ENCODE peak calls at places on chromosomes 1 and 21, in nine cellular contexts. M is GM23338; G is mucosa of descending colon; W is effector memory CD4-positive, alpha-beta T cell; O is CD4-positive, alpha-beta memory T cell; P is K562; J is fibroblast of lung; Z is body of pancreas; V is testis. E is an unnamed sample.

GRCh38 chr1:195709821-195710220 is 898.4 kb downstream of the KCNT2 start:
- DNase-seq in M (no peak), G (no peak), W (no peak), O (no peak), P (no peak), J (no peak), Z (no peak), V (no peak), E (no peak)

GRCh38 chr1:230509281-230509977 is 83.3 kb upstream of the PGBD5 start:
- DNase-seq in M (no peak), G (no peak), W (no peak), O (no peak), P (no peak), J (peak; percentile 97), Z (no peak), V (no peak), E (no peak)

GRCh38 chr1:9909222-9910046 is 635 bp downstream of the CTNNBIP1 start:
- DNase-seq in M (peak; percentile 52), G (peak; percentile 71), W (peak; percentile 9), O (peak; percentile 10), P (peak; percentile 68), J (peak; percentile 36), Z (peak; percentile 34), V (peak; percentile 23), E (peak; percentile 42)

GRCh38 chr1:10555635-10556429 is 81.1 kb downstream of the PEX14 start:
- DNase-seq in M (peak; percentile 62), G (no peak), W (no peak), O (no peak), P (no peak), J (no peak), Z (no peak), V (no peak), E (no peak)

GRCh38 chr1:7430646-7431045 is 340.4 kb upstream of the VAMP3 start:
- DNase-seq in M (no peak), G (no peak), W (no peak), O (no peak), P (no peak), J (no peak), Z (no peak), V (no peak), E (no peak)

GRCh38 chr21:35791541-35792335 is 268.6 kb downstream of the SETD4 start:
- DNase-seq in M (no peak), G (no peak), W (no peak), O (no peak), P (no peak), J (no peak), Z (no peak), V (no peak), E (no peak)

GRCh38 chr21:39319814-39320332 is 6.4 kb upstream of the BRWD1 start:
- DNase-seq in M (no peak), G (no peak), W (no peak), O (no peak), P (peak; percentile 81), J (no peak), Z (no peak), V (no peak), E (no peak)

GRCh38 chr1:95118019-95118499 is 904 bp downstream of the TLCD4 start:
- DNase-seq in M (no peak), G (no peak), W (no peak), O (no peak), P (peak; percentile 50), J (peak; percentile 7), Z (no peak), V (peak; percentile 54), E (no peak)

GRCh38 chr1:192951961-192952460 is 107.1 kb downstream of the UCHL5 start:
- DNase-seq in M (no peak), G (no peak), W (no peak), O (no peak), P (peak; percentile 21), J (peak; percentile 98), Z (no peak), V (no peak), E (peak; percentile 17)

GRCh38 chr1:151942882-151943281 is 33.6 kb upstream of the THEM4 start:
- DNase-seq in M (no peak), G (no peak), W (no peak), O (no peak), P (no peak), J (peak; percentile 63), Z (no peak), V (no peak), E (no peak)

GRCh38 chr1:245858683-245859509 is 648.2 kb downstream of the SMYD3 start:
- DNase-seq in M (no peak), G (no peak), W (no peak), O (no peak), P (no peak), J (peak; percentile 63), Z (no peak), V (no peak), E (no peak)

GRCh38 chr1:174902531-174903099 is 97.1 kb upstream of the CACYBP start:
- DNase-seq in M (no peak), G (no peak), W (no peak), O (no peak), P (no peak), J (peak; percentile 16), Z (peak; percentile 73), V (no peak), E (no peak)

GRCh38 chr1:222788328-222789156 is 26.3 kb upstream of the DISP1 start:
- DNase-seq in M (no peak), G (no peak), W (no peak), O (no peak), P (no peak), J (no peak), Z (no peak), V (no peak), E (no peak)

GRCh38 chr21:36747114-36747814 is 48.3 kb downstream of the SIM2 start:
- DNase-seq in M (peak; percentile 52), G (no peak), W (no peak), O (no peak), P (peak; percentile 31), J (no peak), Z (no peak), V (no peak), E (no peak)

GRCh38 chr1:159828916-159829634 is 2.4 kb downstream of the SLAMF8 start:
- DNase-seq in M (peak; percentile 75), G (peak; percentile 59), W (no peak), O (no peak), P (peak; percentile 30), J (no peak), Z (peak; percentile 48), V (peak; percentile 59), E (peak; percentile 58)

GRCh38 chr1:79714664-79715063 is 708.1 kb upstream of the ADGRL4 start:
- DNase-seq in M (no peak), G (no peak), W (no peak), O (no peak), P (no peak), J (no peak), Z (no peak), V (no peak), E (no peak)

GRCh38 chr1:157287462-157287861 is 149.3 kb upstream of the ETV3 start:
- DNase-seq in M (no peak), G (no peak), W (no peak), O (no peak), P (no peak), J (no peak), Z (no peak), V (no peak), E (no peak)

GRCh38 chr1:46479744-46480350 is 9.8 kb upstream of the DMBX1 start:
- DNase-seq in M (no peak), G (no peak), W (no peak), O (no peak), P (no peak), J (no peak), Z (no peak), V (no peak), E (no peak)

GRCh38 chr1:36223373-36223995 is 759 bp upstream of the THRAP3 start:
- DNase-seq in M (peak; percentile 63), G (no peak), W (peak; percentile 21), O (peak; percentile 73), P (peak; percentile 82), J (peak; percentile 71), Z (no peak), V (peak; percentile 49), E (no peak)

GRCh38 chr1:24321150-24321549 is 2.0 kb downstream of the GRHL3 start:
- DNase-seq in M (no peak), G (no peak), W (no peak), O (no peak), P (no peak), J (no peak), Z (no peak), V (no peak), E (no peak)
- H3K4me1 ChIP-seq in M (peaks cover 32% of the 10 kb centered on the region), G (peaks cover 10% of the 10 kb centered on the region), W (peaks cover 45% of the 10 kb centered on the region), O (peaks cover 45% of the 10 kb centered on the region), P (peaks cover 5% of the 10 kb centered on the region), J (no peaks in the 10 kb centered on the region), Z (peaks cover 37% of the 10 kb centered on the region), V (peaks cover 7% of the 10 kb centered on the region), E (peaks cover 43% of the 10 kb centered on the region)

GRCh38 chr1:2495546-2495945 is 19.5 kb downstream of the PLCH2 start:
- DNase-seq in M (no peak), G (no peak), W (no peak), O (no peak), P (no peak), J (no peak), Z (no peak), V (no peak), E (no peak)

GRCh38 chr1:2496087-2496622 is 20.1 kb downstream of the PLCH2 start:
- DNase-seq in M (no peak), G (no peak), W (peak; percentile 9), O (no peak), P (no peak), J (no peak), Z (no peak), V (no peak), E (no peak)

GRCh38 chr1:2495026-2495425 is 18.9 kb downstream of the PLCH2 start:
- DNase-seq in M (no peak), G (no peak), W (no peak), O (no peak), P (no peak), J (no peak), Z (no peak), V (no peak), E (no peak)

GRCh38 chr1:2497891-2498290 is 21.8 kb downstream of the PLCH2 start:
- DNase-seq in M (no peak), G (no peak), W (no peak), O (no peak), P (no peak), J (no peak), Z (no peak), V (no peak), E (no peak)

GRCh38 chr1:2496746-2497145 is 20.7 kb downstream of the PLCH2 start:
- DNase-seq in M (no peak), G (no peak), W (no peak), O (no peak), P (no peak), J (no peak), Z (no peak), V (no peak), E (no peak)
- H3K4me1 ChIP-seq in M (no peaks in the 10 kb centered on the region), G (no peaks in the 10 kb centered on the region), W (peaks cover 31% of the 10 kb centered on the region), O (peaks cover 35% of the 10 kb centered on the region), P (no peaks in the 10 kb centered on the region), J (no peaks in the 10 kb centered on the region), Z (no peaks in the 10 kb centered on the region), V (no peaks in the 10 kb centered on the region), E (no peaks in the 10 kb centered on the region)

GRCh38 chr1:206575165-206575893 is 36.9 kb downstream of the EIF2D start:
- DNase-seq in M (peak; percentile 22), G (no peak), W (peak; percentile 42), O (peak; percentile 82), P (peak; percentile 89), J (peak; percentile 82), Z (no peak), V (peak; percentile 37), E (no peak)
- H3K4me1 ChIP-seq in M (no peaks in the 10 kb centered on the region), G (peaks cover 7% of the 10 kb centered on the region), W (peaks cover 82% of the 10 kb centered on the region), O (peaks cover 100% of the 10 kb centered on the region), P (peaks cover 41% of the 10 kb centered on the region), J (no peaks in the 10 kb centered on the region), Z (no peaks in the 10 kb centered on the region), V (no peaks in the 10 kb centered on the region), E (peaks cover 30% of the 10 kb centered on the region)

GRCh38 chr1:15155191-15155590 is 1.6 kb downstream of the TMEM51 start:
- DNase-seq in M (no peak), G (no peak), W (no peak), O (no peak), P (no peak), J (no peak), Z (no peak), V (no peak), E (no peak)
- H3K4me1 ChIP-seq in M (peaks cover 5% of the 10 kb centered on the region), G (peaks cover 21% of the 10 kb centered on the region), W (peaks cover 9% of the 10 kb centered on the region), O (peaks cover 24% of the 10 kb centered on the region), P (peaks cover 6% of the 10 kb centered on the region), J (peaks cover 25% of the 10 kb centered on the region), Z (peaks cover 75% of the 10 kb centered on the region), V (peaks cover 14% of the 10 kb centered on the region), E (peaks cover 2% of the 10 kb centered on the region)